ENCODE peak calls at places on chromosome 2, in five cellular contexts. D is AG08396, R is cerebellum, F is LoVo, U is KBM-7. P is an unnamed sample.

GRCh38 chr2:72033636-72034035 is 114.0 kb downstream of the CYP26B1 start:
- DNase-seq in D (no peak), R (no peak), F (no peak), U (no peak), P (no peak)

GRCh38 chr2:145184741-145185671 is 665.1 kb upstream of the ZEB2 start:
- DNase-seq in D (no peak), R (no peak), F (no peak), U (no peak), P (no peak)

GRCh38 chr2:73218298-73218697 is 4.3 kb downstream of the SMYD5 start:
- DNase-seq in D (peak; percentile 56), R (no peak), F (no peak), U (no peak), P (no peak)

GRCh38 chr2:97730245-97730644 is 16.9 kb downstream of the ZAP70 start:
- DNase-seq in D (no peak), R (no peak), F (peak; percentile 31), U (no peak), P (no peak)

GRCh38 chr2:120774557-120775160 is 39.0 kb downstream of the GLI2 start:
- DNase-seq in D (no peak), R (no peak), F (no peak), U (no peak), P (no peak)

GRCh38 chr2:225930687-225931086 is 531.2 kb downstream of the NYAP2 start:
- DNase-seq in D (no peak), R (no peak), F (no peak), U (no peak), P (no peak)

GRCh38 chr2:74032909-74033261 is 48.2 kb downstream of the TET3 start:
- DNase-seq in D (no peak), R (no peak), F (no peak), U (no peak), P (no peak)

GRCh38 chr2:50840346-50841124 is 191.4 kb downstream of the NRXN1 start:
- DNase-seq in D (no peak), R (peak; percentile 22), F (no peak), U (no peak), P (no peak)

GRCh38 chr2:144776766-144777165 is 256.8 kb upstream of the ZEB2 start:
- DNase-seq in D (no peak), R (no peak), F (no peak), U (no peak), P (no peak)

GRCh38 chr2:145845923-145846322 is 1326.0 kb upstream of the ZEB2 start:
- DNase-seq in D (no peak), R (no peak), F (no peak), U (no peak), P (no peak)

GRCh38 chr2:157540102-157540501 is 88.6 kb downstream of the ACVR1C start:
- DNase-seq in D (no peak), R (no peak), F (no peak), U (no peak), P (no peak)

GRCh38 chr2:113251118-113251517 is 27.6 kb downstream of the PAX8 start:
- DNase-seq in D (no peak), R (no peak), F (no peak), U (no peak), P (no peak)

GRCh38 chr2:176997074-176997791 is 215.4 kb upstream of the HNRNPA3 start:
- DNase-seq in D (peak; percentile 35), R (no peak), F (peak; percentile 84), U (no peak), P (no peak)

GRCh38 chr2:28348149-28348567 is 44.5 kb upstream of the FOSL2 start:
- DNase-seq in D (no peak), R (no peak), F (no peak), U (no peak), P (no peak)

GRCh38 chr2:6865346-6866238 is at the start of gene CMPK2:
- DNase-seq in D (peak; percentile 84), R (peak; percentile 27), F (peak; percentile 68), U (peak; percentile 74), P (no peak)

GRCh38 chr2:38702413-38702812 is 36.5 kb downstream of the GALM start:
- DNase-seq in D (peak; percentile 69), R (no peak), F (no peak), U (no peak), P (no peak)

GRCh38 chr2:101998556-101999121 is 6.9 kb downstream of the IL1R2 start:
- DNase-seq in D (no peak), R (no peak), F (no peak), U (no peak), P (no peak)

GRCh38 chr2:8725838-8726237 is 44.0 kb downstream of the ID2 start:
- DNase-seq in D (no peak), R (no peak), F (no peak), U (no peak), P (no peak)

GRCh38 chr2:168278424-168278888 is 31.1 kb upstream of the STK39 start:
- DNase-seq in D (no peak), R (no peak), F (peak; percentile 76), U (no peak), P (no peak)

GRCh38 chr2:173218331-173219056 is 136.2 kb upstream of the CDCA7 start:
- DNase-seq in D (no peak), R (no peak), F (no peak), U (peak; percentile 9), P (no peak)

GRCh38 chr2:120060088-120060623 is 47.3 kb downstream of the EPB41L5 start:
- DNase-seq in D (no peak), R (no peak), F (no peak), U (no peak), P (no peak)

GRCh38 chr2:25025996-25026530 is 15.8 kb upstream of the EFR3B start:
- DNase-seq in D (no peak), R (no peak), F (no peak), U (no peak), P (no peak)

GRCh38 chr2:119389615-119390306 is 23.0 kb downstream of the DBI start:
- DNase-seq in D (no peak), R (no peak), F (no peak), U (peak; percentile 55), P (no peak)

GRCh38 chr2:105042189-105042588 is 4.3 kb downstream of the MRPS9 start:
- DNase-seq in D (no peak), R (no peak), F (no peak), U (no peak), P (no peak)

GRCh38 chr2:69911985-69912563 is 2.8 kb upstream of the MXD1 start:
- DNase-seq in D (no peak), R (peak; percentile 73), F (peak; percentile 79), U (peak; percentile 49), P (no peak)